ENCODE peak calls at places on chromosomes 12 and 14, in five cellular contexts. A is GM19239; J is C1 segment of cervical spinal cord; G is activated CD8-positive, alpha-beta memory T cell treated with anti-CD3 and anti-CD28 coated beads, Interleukin-2, amount 50 U/mL, for 4 hours; P is NCI-H2081. X is an unnamed sample.

GRCh38 chr14:54797556-54797955 is 105.1 kb downstream of the GCH1 start:
- DNase-seq in P (no peak), A (no peak), J (no peak), G (no peak), X (no peak)

GRCh38 chr12:9711664-9712063 is 21.2 kb downstream of the CLECL1 start:
- DNase-seq in A (no peak), P (no peak), G (no peak), J (no peak), X (no peak)

GRCh38 chr12:108333898-108334699 is 5.0 kb downstream of the CMKLR1 start:
- DNase-seq in J (no peak), P (no peak), A (no peak), G (no peak), X (peak)

GRCh38 chr12:64256166-64256800 is 34.2 kb upstream of the KICS2 start:
- DNase-seq in P (peak), J (no peak), A (no peak), G (no peak), X (peak)

GRCh38 chr12:105382771-105383632 is 52.5 kb downstream of the C12orf75 start:
- DNase-seq in P (peak), A (peak), J (no peak), G (no peak), X (peak)

GRCh38 chr12:75606921-75607320 is 95.5 kb upstream of the KRR1 start:
- DNase-seq in J (no peak), A (no peak), P (no peak), G (no peak), X (no peak)

GRCh38 chr12:41277019-41277770 is 89.1 kb downstream of the PDZRN4 start:
- DNase-seq in A (peak), G (no peak), P (peak), J (peak), X (no peak)

GRCh38 chr12:130666645-130667044 is 49.5 kb downstream of the RIMBP2 start:
- DNase-seq in J (no peak), G (no peak), P (no peak), A (no peak), X (no peak)

GRCh38 chr12:69880566-69880965 is 55.5 kb downstream of the MYRFL start:
- DNase-seq in P (no peak), G (no peak), A (no peak), J (no peak), X (no peak)

GRCh38 chr14:104187931-104188726 is 49.7 kb downstream of the KIF26A start:
- DNase-seq in G (no peak), J (no peak), A (no peak), P (no peak), X (no peak)